ENCODE peak calls at places on chromosomes 12 and 14, in eight cellular contexts. O is upper lobe of right lung, T is mesenchymal stem cell, V is HepG2, S is A549, L is Panc1, X is cardiac muscle cell, Z is heart right ventricle. R is an unnamed sample.

GRCh38 chr12:108599541-108599940 is 1.7 kb upstream of the TMEM119 start:
- DNase-seq in O (no peak), T (no peak), V (no peak), S (no peak), L (no peak), X (no peak), Z (no peak), R (no peak)

GRCh38 chr12:96399919-96400630 is at the start of gene CDK17:
- DNase-seq in O (peak; percentile 92), T (peak; percentile 89), V (peak; percentile 71), S (peak; percentile 78), L (no peak), X (peak; percentile 93), Z (peak; percentile 87), R (no peak)

GRCh38 chr14:63496837-63497400 is 46.3 kb downstream of the PPP2R5E start:
- DNase-seq in O (no peak), T (no peak), V (no peak), S (no peak), L (no peak), X (no peak), Z (peak; percentile 22), R (no peak)

GRCh38 chr14:32224731-32225377 is 21.8 kb upstream of the RNU6-8 start:
- DNase-seq in O (no peak), T (peak; percentile 66), V (peak; percentile 68), S (peak; percentile 68), L (no peak), X (peak; percentile 61), Z (peak; percentile 30), R (no peak)

GRCh38 chr12:20364501-20364900 is 3.8 kb upstream of the PDE3A start:
- DNase-seq in O (no peak), T (no peak), V (no peak), S (no peak), L (no peak), X (no peak), Z (peak; percentile 52), R (no peak)

GRCh38 chr12:130086248-130086647 is 76.0 kb upstream of the FZD10 start:
- DNase-seq in O (no peak), T (no peak), V (no peak), S (no peak), L (no peak), X (no peak), Z (no peak), R (no peak)

GRCh38 chr12:131833896-131834641 is 5.9 kb downstream of the MMP17 start:
- DNase-seq in O (no peak), T (peak; percentile 33), V (no peak), S (no peak), L (no peak), X (peak; percentile 30), Z (no peak), R (no peak)

GRCh38 chr12:17691369-17691768 is 398.6 kb downstream of the RERGL start:
- DNase-seq in O (no peak), T (no peak), V (no peak), S (no peak), L (no peak), X (no peak), Z (no peak), R (no peak)

GRCh38 chr12:105317942-105318614 is 12.4 kb upstream of the C12orf75 start:
- DNase-seq in O (no peak), T (no peak), V (peak; percentile 90), S (no peak), L (no peak), X (no peak), Z (no peak), R (no peak)

GRCh38 chr12:52818376-52818775 is 4.5 kb upstream of the KRT4 start:
- DNase-seq in O (no peak), T (no peak), V (no peak), S (no peak), L (no peak), X (no peak), Z (no peak), R (no peak)

GRCh38 chr14:22691171-22691570 is 47.0 kb upstream of the OR6J1 start:
- DNase-seq in O (no peak), T (peak; percentile 32), V (no peak), S (no peak), L (no peak), X (peak; percentile 50), Z (no peak), R (no peak)

GRCh38 chr12:88420460-88420859 is 159.8 kb downstream of the KITLG start:
- DNase-seq in O (no peak), T (peak; percentile 63), V (no peak), S (peak; percentile 3), L (no peak), X (peak; percentile 83), Z (no peak), R (no peak)

GRCh38 chr12:62135553-62136200 is 124.5 kb upstream of the USP15 start:
- DNase-seq in O (no peak), T (no peak), V (no peak), S (no peak), L (no peak), X (no peak), Z (no peak), R (no peak)

GRCh38 chr12:113174461-113175384 is 10.6 kb downstream of the DDX54 start:
- DNase-seq in O (peak; percentile 83), T (peak; percentile 67), V (peak; percentile 33), S (peak; percentile 88), L (no peak), X (peak; percentile 75), Z (peak; percentile 70), R (no peak)
- H3K4me3 ChIP-seq in O (no peak overlapping the region), T (no peak overlapping the region), V (no peak overlapping the region), S (no peak overlapping the region), L (no peak overlapping the region), X (no peak overlapping the region), Z (no peak overlapping the region), R (no peak overlapping the region)

GRCh38 chr14:35368993-35369392 is 35.6 kb downstream of the NFKBIA start:
- DNase-seq in O (no peak), T (no peak), V (no peak), S (no peak), L (no peak), X (no peak), Z (no peak), R (no peak)

GRCh38 chr14:35368139-35368460 is 36.4 kb downstream of the NFKBIA start:
- DNase-seq in O (no peak), T (no peak), V (no peak), S (no peak), L (no peak), X (no peak), Z (no peak), R (no peak)

GRCh38 chr14:35369701-35370191 is 34.8 kb downstream of the NFKBIA start:
- DNase-seq in O (no peak), T (no peak), V (no peak), S (peak; percentile 67), L (no peak), X (no peak), Z (no peak), R (no peak)

GRCh38 chr14:35368583-35368982 is 36.0 kb downstream of the NFKBIA start:
- DNase-seq in O (no peak), T (no peak), V (no peak), S (no peak), L (no peak), X (peak; percentile 22), Z (no peak), R (no peak)

DNA sequence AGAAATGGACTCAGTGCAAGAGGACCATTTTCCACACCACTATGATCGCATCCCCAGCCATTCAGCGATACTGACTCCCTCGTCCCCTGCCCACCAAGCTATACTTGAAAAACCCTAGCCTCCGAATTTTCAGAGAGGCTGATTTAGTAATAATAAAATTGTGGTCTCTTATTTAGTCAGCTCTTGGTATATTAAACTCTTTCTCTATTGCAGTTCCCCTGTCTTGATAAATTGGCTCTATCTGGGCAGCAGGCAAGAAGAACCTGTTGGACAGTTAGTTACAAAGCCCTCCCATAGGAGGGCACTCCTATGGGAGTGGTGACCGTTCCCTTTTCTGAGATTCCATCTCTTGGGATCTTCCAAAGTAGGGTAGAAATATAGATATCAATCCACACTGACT is 33.6 kb downstream of the NFKBIA start:
- DNase-seq in O (no peak), T (no peak), V (no peak), S (no peak), L (no peak), X (no peak), Z (no peak), R (no peak)
- H3K4me1 ChIP-seq in O (peaks cover 16% of the 10 kb centered on the region), T (peaks cover 43% of the 10 kb centered on the region), V (peaks cover 62% of the 10 kb centered on the region), S (peaks cover 65% of the 10 kb centered on the region), L (peaks cover 31% of the 10 kb centered on the region), X (peaks cover 25% of the 10 kb centered on the region), Z (peaks cover 7% of the 10 kb centered on the region), R (peaks cover 5% of the 10 kb centered on the region)

GRCh38 chr14:61514006-61514830 is 181.1 kb upstream of the HIF1A start:
- DNase-seq in O (no peak), T (no peak), V (no peak), S (no peak), L (no peak), X (peak; percentile 88), Z (no peak), R (no peak)

GRCh38 chr14:61511558-61511924 is 183.8 kb upstream of the HIF1A start:
- DNase-seq in O (peak; percentile 68), T (no peak), V (no peak), S (no peak), L (no peak), X (no peak), Z (no peak), R (no peak)

GRCh38 chr14:61510736-61511557 is 184.4 kb upstream of the HIF1A start:
- DNase-seq in O (no peak), T (no peak), V (no peak), S (no peak), L (no peak), X (no peak), Z (no peak), R (no peak)

GRCh38 chr14:61512508-61512907 is 182.8 kb upstream of the HIF1A start:
- DNase-seq in O (no peak), T (peak; percentile 74), V (no peak), S (no peak), L (no peak), X (peak; percentile 86), Z (no peak), R (no peak)

GRCh38 chr14:61512026-61512425 is 183.3 kb upstream of the HIF1A start:
- DNase-seq in O (no peak), T (peak; percentile 74), V (no peak), S (no peak), L (no peak), X (peak; percentile 76), Z (no peak), R (no peak)
- H3K4me3 ChIP-seq in O (no peak overlapping the region), T (no peak overlapping the region), V (no peak overlapping the region), S (no peak overlapping the region), L (no peak overlapping the region), X (no peak overlapping the region), Z (no peak overlapping the region), R (no peak overlapping the region)

GRCh38 chr12:133217219-133217618 is 18.5 kb downstream of the ANHX start:
- DNase-seq in O (no peak), T (no peak), V (no peak), S (no peak), L (no peak), X (no peak), Z (no peak), R (no peak)
- H3K4me1 ChIP-seq in O (no peaks in the 10 kb centered on the region), T (no peaks in the 10 kb centered on the region), V (no peaks in the 10 kb centered on the region), S (no peaks in the 10 kb centered on the region), L (no peaks in the 10 kb centered on the region), X (no peaks in the 10 kb centered on the region), Z (no peaks in the 10 kb centered on the region), R (no peaks in the 10 kb centered on the region)